ENCODE peak calls at places on chromosomes 12 and 14, in seven cellular contexts. One of them, this sample, is unnamed.

GRCh38 chr14:32576088-32576795 is 247.1 kb downstream of the AKAP6 start:
- DNase-seq in CD8-positive, alpha-beta memory T cell: no peak
- DNase-seq in PC-9: peak
- DNase-seq in heart right ventricle: no peak
- DNase-seq in mesendoderm: peak
- DNase-seq in AG04450: no peak
- DNase-seq in colonic mucosa: peak
- DNase-seq in this sample: peak

GRCh38 chr14:63224196-63224595 is 20.0 kb downstream of the RHOJ start:
- DNase-seq in AG04450: no peak
- DNase-seq in heart right ventricle: no peak
- DNase-seq in CD8-positive, alpha-beta memory T cell: no peak
- DNase-seq in mesendoderm: no peak
- DNase-seq in colonic mucosa: no peak
- DNase-seq in PC-9: no peak
- DNase-seq in this sample: no peak

GRCh38 chr12:132078190-132078589 is 65.9 kb downstream of the DDX51 start:
- DNase-seq in colonic mucosa: no peak
- DNase-seq in PC-9: no peak
- DNase-seq in mesendoderm: no peak
- DNase-seq in AG04450: peak
- DNase-seq in CD8-positive, alpha-beta memory T cell: no peak
- DNase-seq in heart right ventricle: no peak
- DNase-seq in this sample: no peak

GRCh38 chr12:107352347-107353081 is 259.2 kb upstream of the CRY1 start:
- DNase-seq in AG04450: no peak
- DNase-seq in heart right ventricle: no peak
- DNase-seq in mesendoderm: no peak
- DNase-seq in CD8-positive, alpha-beta memory T cell: no peak
- DNase-seq in colonic mucosa: no peak
- DNase-seq in PC-9: peak
- DNase-seq in this sample: no peak

GRCh38 chr12:57769594-57769993 is 2.3 kb downstream of the METTL1 start:
- DNase-seq in CD8-positive, alpha-beta memory T cell: no peak
- DNase-seq in mesendoderm: no peak
- DNase-seq in colonic mucosa: no peak
- DNase-seq in heart right ventricle: no peak
- DNase-seq in AG04450: no peak
- DNase-seq in PC-9: no peak
- DNase-seq in this sample: no peak

GRCh38 chr12:6533653-6534157 is 612 bp upstream of the GAPDH start:
- DNase-seq in AG04450: peak
- DNase-seq in mesendoderm: peak
- DNase-seq in CD8-positive, alpha-beta memory T cell: peak
- DNase-seq in heart right ventricle: peak
- DNase-seq in colonic mucosa: peak
- DNase-seq in PC-9: peak
- DNase-seq in this sample: peak

GRCh38 chr12:120234643-120235368 is 30.7 kb downstream of the PXN start:
- DNase-seq in colonic mucosa: peak
- DNase-seq in mesendoderm: peak
- DNase-seq in AG04450: peak
- DNase-seq in PC-9: peak
- DNase-seq in CD8-positive, alpha-beta memory T cell: no peak
- DNase-seq in heart right ventricle: peak
- DNase-seq in this sample: peak

GRCh38 chr12:52708010-52708409 is 4.7 kb upstream of the KRT77 start:
- DNase-seq in PC-9: no peak
- DNase-seq in CD8-positive, alpha-beta memory T cell: no peak
- DNase-seq in colonic mucosa: no peak
- DNase-seq in mesendoderm: peak
- DNase-seq in AG04450: no peak
- DNase-seq in heart right ventricle: no peak
- DNase-seq in this sample: no peak

GRCh38 chr14:59028476-59029202 is 159.8 kb upstream of the DAAM1 start:
- DNase-seq in heart right ventricle: peak
- DNase-seq in colonic mucosa: peak
- DNase-seq in CD8-positive, alpha-beta memory T cell: no peak
- DNase-seq in mesendoderm: peak
- DNase-seq in PC-9: peak
- DNase-seq in AG04450: peak
- DNase-seq in this sample: peak

GRCh38 chr12:80317899-80318298 is 126.1 kb upstream of the PTPRQ start:
- DNase-seq in CD8-positive, alpha-beta memory T cell: no peak
- DNase-seq in PC-9: no peak
- DNase-seq in mesendoderm: no peak
- DNase-seq in heart right ventricle: no peak
- DNase-seq in colonic mucosa: no peak
- DNase-seq in AG04450: no peak
- DNase-seq in this sample: no peak

GRCh38 chr14:57326253-57326652 is 57.5 kb downstream of the AP5M1 start:
- DNase-seq in CD8-positive, alpha-beta memory T cell: no peak
- DNase-seq in heart right ventricle: no peak
- DNase-seq in colonic mucosa: no peak
- DNase-seq in AG04450: no peak
- DNase-seq in mesendoderm: no peak
- DNase-seq in PC-9: no peak
- DNase-seq in this sample: no peak

GRCh38 chr12:110224379-110225304 is 56.4 kb upstream of the ATP2A2 start:
- DNase-seq in PC-9: peak
- DNase-seq in AG04450: peak
- DNase-seq in mesendoderm: no peak
- DNase-seq in heart right ventricle: no peak
- DNase-seq in CD8-positive, alpha-beta memory T cell: no peak
- DNase-seq in colonic mucosa: no peak
- DNase-seq in this sample: peak

GRCh38 chr12:89970646-89971192 is 262.1 kb upstream of the ATP2B1 start:
- DNase-seq in heart right ventricle: no peak
- DNase-seq in PC-9: no peak
- DNase-seq in mesendoderm: peak
- DNase-seq in AG04450: no peak
- DNase-seq in colonic mucosa: no peak
- DNase-seq in CD8-positive, alpha-beta memory T cell: no peak
- DNase-seq in this sample: no peak

GRCh38 chr12:126518596-126519200 is 1453.5 kb downstream of the AACS start:
- DNase-seq in heart right ventricle: no peak
- DNase-seq in mesendoderm: no peak
- DNase-seq in colonic mucosa: no peak
- DNase-seq in AG04450: no peak
- DNase-seq in PC-9: no peak
- DNase-seq in CD8-positive, alpha-beta memory T cell: no peak
- DNase-seq in this sample: no peak

GRCh38 chr12:57138526-57139272 is 8.7 kb downstream of the LRP1-AS start:
- DNase-seq in AG04450: no peak
- DNase-seq in heart right ventricle: peak
- DNase-seq in colonic mucosa: peak
- DNase-seq in CD8-positive, alpha-beta memory T cell: no peak
- DNase-seq in PC-9: no peak
- DNase-seq in mesendoderm: no peak
- DNase-seq in this sample: no peak

GRCh38 chr12:101941306-101942000 is 64.1 kb downstream of the DRAM1 start:
- DNase-seq in heart right ventricle: no peak
- DNase-seq in AG04450: no peak
- DNase-seq in colonic mucosa: no peak
- DNase-seq in PC-9: no peak
- DNase-seq in mesendoderm: peak
- DNase-seq in CD8-positive, alpha-beta memory T cell: no peak
- DNase-seq in this sample: no peak

GRCh38 chr14:68291820-68292219 is 472.2 kb downstream of the RAD51B start:
- DNase-seq in heart right ventricle: no peak
- DNase-seq in mesendoderm: peak
- DNase-seq in colonic mucosa: no peak
- DNase-seq in PC-9: peak
- DNase-seq in AG04450: no peak
- DNase-seq in CD8-positive, alpha-beta memory T cell: no peak
- DNase-seq in this sample: no peak

GRCh38 chr14:50775357-50775756 is 55.6 kb downstream of the NIN start:
- DNase-seq in CD8-positive, alpha-beta memory T cell: no peak
- DNase-seq in heart right ventricle: no peak
- DNase-seq in colonic mucosa: no peak
- DNase-seq in mesendoderm: peak
- DNase-seq in PC-9: peak
- DNase-seq in AG04450: peak
- DNase-seq in this sample: no peak

GRCh38 chr14:21191809-21192446 is 36.1 kb upstream of the OR5AU1 start:
- DNase-seq in heart right ventricle: peak
- DNase-seq in mesendoderm: peak
- DNase-seq in colonic mucosa: peak
- DNase-seq in AG04450: no peak
- DNase-seq in CD8-positive, alpha-beta memory T cell: peak
- DNase-seq in PC-9: no peak
- DNase-seq in this sample: no peak

GRCh38 chr14:21191261-21191808 is 35.5 kb upstream of the OR5AU1 start:
- DNase-seq in AG04450: no peak
- DNase-seq in colonic mucosa: no peak
- DNase-seq in mesendoderm: no peak
- DNase-seq in heart right ventricle: no peak
- DNase-seq in CD8-positive, alpha-beta memory T cell: no peak
- DNase-seq in PC-9: no peak
- DNase-seq in this sample: no peak

GRCh38 chr14:21194597-21194996 is 38.7 kb upstream of the OR5AU1 start:
- DNase-seq in CD8-positive, alpha-beta memory T cell: no peak
- DNase-seq in mesendoderm: no peak
- DNase-seq in colonic mucosa: no peak
- DNase-seq in PC-9: no peak
- DNase-seq in AG04450: no peak
- DNase-seq in heart right ventricle: no peak
- DNase-seq in this sample: no peak

GRCh38 chr14:21192875-21193535 is 37.1 kb upstream of the OR5AU1 start:
- DNase-seq in heart right ventricle: no peak
- DNase-seq in PC-9: no peak
- DNase-seq in CD8-positive, alpha-beta memory T cell: no peak
- DNase-seq in colonic mucosa: no peak
- DNase-seq in mesendoderm: no peak
- DNase-seq in AG04450: no peak
- DNase-seq in this sample: no peak

GRCh38 chr14:21192447-21192822 is 36.6 kb upstream of the OR5AU1 start:
- DNase-seq in AG04450: no peak
- DNase-seq in colonic mucosa: no peak
- DNase-seq in mesendoderm: no peak
- DNase-seq in heart right ventricle: no peak
- DNase-seq in CD8-positive, alpha-beta memory T cell: no peak
- DNase-seq in PC-9: no peak
- DNase-seq in this sample: no peak
- H3K4me3 ChIP-seq in AG04450: peak
- H3K4me3 ChIP-seq in colonic mucosa: peak
- H3K4me3 ChIP-seq in mesendoderm: no peak
- H3K4me3 ChIP-seq in heart right ventricle: peak
- H3K4me3 ChIP-seq in CD8-positive, alpha-beta memory T cell: peak
- H3K4me3 ChIP-seq in PC-9: no peak
- H3K4me3 ChIP-seq in this sample: no peak

GRCh38 chr12:106247731-106248176 is at the start of gene CKAP4:
- DNase-seq in colonic mucosa: peak
- DNase-seq in PC-9: peak
- DNase-seq in CD8-positive, alpha-beta memory T cell: peak
- DNase-seq in AG04450: no peak
- DNase-seq in mesendoderm: peak
- DNase-seq in heart right ventricle: peak
- DNase-seq in this sample: no peak

GRCh38 chr12:106243620-106244019 is 4.2 kb downstream of the CKAP4 start:
- DNase-seq in CD8-positive, alpha-beta memory T cell: no peak
- DNase-seq in colonic mucosa: no peak
- DNase-seq in heart right ventricle: no peak
- DNase-seq in PC-9: no peak
- DNase-seq in AG04450: no peak
- DNase-seq in mesendoderm: no peak
- DNase-seq in this sample: no peak

GRCh38 chr12:106248177-106248848 is 493 bp upstream of the CKAP4 start:
- DNase-seq in mesendoderm: peak
- DNase-seq in heart right ventricle: peak
- DNase-seq in colonic mucosa: peak
- DNase-seq in CD8-positive, alpha-beta memory T cell: peak
- DNase-seq in AG04450: no peak
- DNase-seq in PC-9: no peak
- DNase-seq in this sample: no peak

GRCh38 chr12:106246891-106247730 is 709 bp downstream of the CKAP4 start:
- DNase-seq in heart right ventricle: peak
- DNase-seq in CD8-positive, alpha-beta memory T cell: peak
- DNase-seq in AG04450: no peak
- DNase-seq in mesendoderm: peak
- DNase-seq in colonic mucosa: peak
- DNase-seq in PC-9: peak
- DNase-seq in this sample: no peak

GRCh38 chr12:106245767-106246166 is 2.1 kb downstream of the CKAP4 start:
- DNase-seq in CD8-positive, alpha-beta memory T cell: no peak
- DNase-seq in heart right ventricle: no peak
- DNase-seq in colonic mucosa: peak
- DNase-seq in PC-9: peak
- DNase-seq in mesendoderm: peak
- DNase-seq in AG04450: no peak
- DNase-seq in this sample: no peak
- H3K4me3 ChIP-seq in CD8-positive, alpha-beta memory T cell: no peak
- H3K4me3 ChIP-seq in heart right ventricle: peak
- H3K4me3 ChIP-seq in colonic mucosa: peak
- H3K4me3 ChIP-seq in PC-9: peak
- H3K4me3 ChIP-seq in mesendoderm: no peak
- H3K4me3 ChIP-seq in AG04450: peak
- H3K4me3 ChIP-seq in this sample: no peak

GRCh38 chr14:74685054-74685453 is 27.8 kb downstream of the AREL1 start:
- DNase-seq in CD8-positive, alpha-beta memory T cell: no peak
- DNase-seq in mesendoderm: no peak
- DNase-seq in colonic mucosa: no peak
- DNase-seq in PC-9: no peak
- DNase-seq in heart right ventricle: no peak
- DNase-seq in AG04450: no peak
- DNase-seq in this sample: no peak
- H3K4me3 ChIP-seq in CD8-positive, alpha-beta memory T cell: no peak
- H3K4me3 ChIP-seq in mesendoderm: no peak
- H3K4me3 ChIP-seq in colonic mucosa: no peak
- H3K4me3 ChIP-seq in PC-9: no peak
- H3K4me3 ChIP-seq in heart right ventricle: no peak
- H3K4me3 ChIP-seq in AG04450: no peak
- H3K4me3 ChIP-seq in this sample: no peak

DNA sequence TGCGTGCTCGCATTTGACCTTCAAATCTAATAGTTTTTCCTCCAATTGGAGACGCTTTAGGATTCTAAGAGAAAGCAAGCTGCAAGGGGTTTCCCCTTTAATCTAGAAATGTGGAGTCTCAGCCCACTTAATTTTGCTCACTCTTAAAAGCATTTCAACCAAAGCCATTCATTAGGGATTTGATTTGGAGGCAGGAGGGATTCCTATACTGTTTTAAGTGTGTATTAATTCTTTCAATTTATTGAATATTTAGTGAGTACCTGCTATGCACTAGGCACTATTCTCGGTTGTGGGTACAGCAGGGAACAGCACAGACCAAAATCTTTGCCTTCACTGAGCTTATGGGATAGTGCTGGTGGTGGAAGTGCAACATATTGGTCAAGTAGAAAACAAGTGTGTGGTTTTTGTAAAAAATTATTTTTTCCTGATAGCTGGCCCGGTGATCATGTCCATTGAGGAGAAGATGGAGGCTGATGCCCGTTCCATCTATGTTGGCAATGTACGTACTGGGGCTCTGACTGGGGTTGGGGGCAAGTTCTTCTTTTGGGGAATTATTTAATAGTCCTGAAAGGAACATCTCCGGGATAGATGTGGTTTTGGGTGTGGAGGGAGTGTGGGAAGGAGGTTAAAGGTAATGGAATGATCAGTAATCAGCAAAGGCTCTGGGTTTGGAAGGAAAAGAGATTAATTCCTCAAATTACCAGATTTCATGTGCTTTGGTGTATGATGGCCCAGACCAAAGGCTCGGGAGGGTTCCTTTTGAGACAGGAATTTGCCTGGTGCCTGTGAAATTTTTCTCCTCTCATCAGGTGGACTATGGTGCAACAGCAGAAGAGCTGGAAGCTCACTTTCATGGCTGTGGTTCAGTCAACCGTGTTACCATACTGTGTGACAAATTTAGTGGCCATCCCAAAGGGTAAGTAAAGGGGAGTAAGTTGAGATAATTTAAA is 1.6 kb downstream of the PABPN1 start:
- DNase-seq in AG04450: no peak
- DNase-seq in CD8-positive, alpha-beta memory T cell: no peak
- DNase-seq in heart right ventricle: no peak
- DNase-seq in mesendoderm: no peak
- DNase-seq in PC-9: no peak
- DNase-seq in colonic mucosa: no peak
- DNase-seq in this sample: no peak
- H3K4me3 ChIP-seq in AG04450: peak
- H3K4me3 ChIP-seq in CD8-positive, alpha-beta memory T cell: peak
- H3K4me3 ChIP-seq in heart right ventricle: peak
- H3K4me3 ChIP-seq in mesendoderm: peak
- H3K4me3 ChIP-seq in PC-9: peak
- H3K4me3 ChIP-seq in colonic mucosa: peak
- H3K4me3 ChIP-seq in this sample: peak

This sample was measured in LNCaP clone FGC.